ENCODE peak calls at places on chromosomes 12 and 14, in eight cellular contexts. E, O, K, N, T, J, R and M are unnamed samples.
A peak's percentile ranks its signal among the peaks of the same experiment; 100 is the strongest.

GRCh38 chr12:67885370-67886169 is 103.7 kb upstream of the IFNG-AS1 start:
- DNase-seq in K (no peak), N (no peak), J (no peak), O (no peak), R (no peak), T (no peak), E (no peak), M (no peak)

GRCh38 chr12:123038486-123038885 is 58.0 kb downstream of the ARL6IP4 start:
- DNase-seq in N (no peak), E (no peak), T (no peak), J (no peak), K (no peak), R (no peak), O (no peak), M (no peak)

GRCh38 chr12:2322554-2323120 is 269.9 kb downstream of the CACNA1C start:
- DNase-seq in O (no peak), R (no peak), T (no peak), J (no peak), K (no peak), N (no peak), E (no peak), M (no peak)

GRCh38 chr14:57574617-57575288 is 81.1 kb upstream of the CCDC198 start:
- DNase-seq in R (no peak), O (no peak), J (no peak), K (no peak), N (no peak), T (no peak), E (no peak), M (no peak)

GRCh38 chr14:76726551-76726961 is 34.7 kb upstream of the VASH1 start:
- DNase-seq in R (no peak), T (no peak), O (no peak), N (no peak), E (no peak), K (no peak), J (peak; percentile 27), M (no peak)

GRCh38 chr12:8145754-8146415 is 10.9 kb upstream of the ZNF705A start:
- DNase-seq in N (no peak), R (no peak), T (peak; percentile 91), E (no peak), J (peak; percentile 50), O (peak; percentile 68), K (peak; percentile 66), M (peak; percentile 20)

GRCh38 chr14:73339846-73340565 is 102.7 kb downstream of the PAPLN start:
- DNase-seq in T (no peak), O (no peak), R (no peak), N (no peak), J (no peak), K (no peak), E (no peak), M (no peak)

GRCh38 chr12:77099799-77100198 is 34.4 kb upstream of the E2F7 start:
- DNase-seq in E (no peak), R (no peak), T (no peak), N (no peak), J (no peak), K (no peak), O (no peak), M (no peak)

GRCh38 chr14:90109858-90110257 is 48.1 kb downstream of the KCNK13 start:
- DNase-seq in K (no peak), J (no peak), E (peak; percentile 7), O (no peak), T (no peak), N (no peak), R (no peak), M (no peak)

GRCh38 chr14:53571589-53571988 is 385.0 kb downstream of the BMP4 start:
- DNase-seq in N (no peak), J (no peak), O (no peak), R (no peak), K (no peak), E (no peak), T (peak; percentile 44), M (no peak)

GRCh38 chr12:89893972-89894706 is 185.5 kb upstream of the ATP2B1 start:
- DNase-seq in N (no peak), K (no peak), J (no peak), E (no peak), O (no peak), T (peak; percentile 57), R (no peak), M (no peak)

GRCh38 chr12:6229224-6229748 is 29.1 kb downstream of the CD9 start:
- DNase-seq in O (no peak), J (no peak), E (no peak), T (peak; percentile 58), R (no peak), K (peak; percentile 57), N (no peak), M (no peak)

GRCh38 chr12:46223047-46223446 is 45.8 kb downstream of the SLC38A1 start:
- DNase-seq in O (no peak), N (no peak), J (no peak), E (no peak), K (no peak), R (no peak), T (no peak), M (no peak)

GRCh38 chr12:121810234-121810817 is 6.5 kb downstream of the SETD1B start:
- DNase-seq in T (no peak), O (no peak), E (no peak), N (no peak), K (peak; percentile 56), J (no peak), R (no peak), M (no peak)

GRCh38 chr12:65123435-65124063 is 2.4 kb upstream of the WIF1 start:
- DNase-seq in E (peak; percentile 53), T (peak; percentile 55), N (no peak), O (no peak), R (no peak), K (no peak), J (no peak), M (no peak)

DNA sequence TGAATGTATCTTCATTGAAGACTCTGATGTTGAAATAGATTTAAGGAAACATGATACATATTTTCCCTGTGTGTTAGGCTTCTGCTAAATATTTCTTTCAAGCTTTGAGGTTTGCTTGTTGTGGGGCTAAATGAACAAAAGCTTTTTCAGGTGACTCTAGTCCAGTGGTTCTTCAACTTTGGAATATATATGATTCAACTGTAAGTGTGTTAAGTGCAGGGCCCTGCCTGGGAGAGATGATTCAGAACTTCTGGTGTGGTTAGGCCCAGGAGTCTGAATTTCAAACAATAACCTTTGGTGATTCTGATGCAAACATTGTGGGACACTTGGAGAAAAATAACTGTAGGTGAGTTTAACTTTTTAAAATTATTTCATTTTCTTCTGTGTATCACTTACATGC is 93.0 kb downstream of the TRHDE start:
- DNase-seq in E (no peak), O (no peak), R (no peak), N (no peak), J (no peak), T (peak; percentile 48), K (no peak), M (no peak)
- H3K27ac ChIP-seq in E (no peak overlapping the region), O (no peak overlapping the region), R (no peak overlapping the region), N (no peak overlapping the region), J (no peak overlapping the region), T (no peak overlapping the region), K (no peak overlapping the region), M (no peak overlapping the region)

DNA sequence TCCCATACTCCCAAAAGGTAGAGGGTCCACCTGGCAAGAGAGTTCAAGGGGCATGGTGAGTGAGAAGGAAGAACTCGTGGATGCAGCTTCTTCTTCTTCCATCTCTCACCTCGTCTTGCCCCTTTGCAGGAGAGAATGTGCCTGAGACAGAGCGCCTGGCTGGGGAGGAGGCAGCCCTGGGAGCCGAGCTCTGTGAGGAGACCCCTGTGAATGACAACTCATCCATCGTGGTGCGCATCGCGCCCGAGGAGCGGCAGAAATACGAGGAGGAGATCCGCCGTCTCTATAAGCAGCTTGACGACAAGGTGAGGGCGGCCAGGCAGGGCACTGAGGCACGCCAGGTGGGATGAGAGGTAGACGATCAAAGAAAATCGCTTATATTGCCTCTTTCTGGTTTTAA is 20.0 kb downstream of the KIF5A start:
- DNase-seq in K (no peak), N (no peak), E (no peak), R (no peak), O (no peak), T (no peak), J (no peak), M (no peak)
- H3K27ac ChIP-seq in K (no peak overlapping the region), N (no peak overlapping the region), E (no peak overlapping the region), R (no peak overlapping the region), O (no peak overlapping the region), T (no peak overlapping the region), J (no peak overlapping the region), M (no peak overlapping the region)

GRCh38 chr12:102961488-102961801 is 4.0 kb downstream of the ASCL1 start:
- DNase-seq in J (no peak), K (no peak), N (no peak), R (no peak), T (no peak), E (no peak), O (no peak), M (no peak)
- H3K27ac ChIP-seq in J (no peak overlapping the region), K (no peak overlapping the region), N (no peak overlapping the region), R (no peak overlapping the region), T (no peak overlapping the region), E (no peak overlapping the region), O (no peak overlapping the region), M (no peak overlapping the region)

DNA sequence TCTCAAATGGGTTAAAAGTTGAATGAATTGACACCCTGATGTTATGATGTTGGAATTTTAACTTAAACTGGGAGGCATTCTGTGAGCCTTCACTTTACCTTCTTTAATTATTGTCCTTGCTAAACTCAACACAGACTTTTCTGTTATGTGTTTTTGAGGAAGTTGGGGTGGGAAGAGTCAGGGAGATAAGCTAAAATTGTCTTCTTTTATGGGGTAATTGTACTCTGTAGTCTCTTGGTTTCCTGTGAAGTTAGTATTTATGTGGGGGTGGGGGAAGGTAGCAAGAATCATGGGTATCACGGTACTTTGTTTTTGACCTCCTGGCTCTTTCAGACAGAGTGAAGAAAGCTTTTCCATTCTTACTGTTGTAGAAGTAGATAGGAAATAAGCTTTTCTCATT is 32.9 kb downstream of the RAB21 start:
- DNase-seq in E (no peak), R (no peak), N (no peak), J (no peak), T (no peak), K (no peak), O (no peak), M (no peak)
- H3K27ac ChIP-seq in E (no peak overlapping the region), R (no peak overlapping the region), N (no peak overlapping the region), J (no peak overlapping the region), T (no peak overlapping the region), K (no peak overlapping the region), O (no peak overlapping the region), M (no peak overlapping the region)